ENCODE peak calls at places on chromosome 11, in seven cellular contexts. K is astrocyte; Z is dorsolateral prefrontal cortex; E is HEK293T; B is kidney; H is activated CD4-positive, alpha-beta T cell treated with anti-CD3 and anti-CD28 coated beads for 24 hours; C is heart right ventricle. D is an unnamed sample.

GRCh38 chr11:70169632-70170031 is 33.5 kb upstream of the FADD start:
- DNase-seq in C (no peak), Z (no peak), H (no peak), K (no peak), E (no peak), B (no peak), D (no peak)

GRCh38 chr11:128472128-128473110 is 114.9 kb downstream of the ETS1 start:
- DNase-seq in Z (no peak), C (no peak), E (no peak), K (peak; percentile 65), B (no peak), H (no peak), D (peak; percentile 64)

GRCh38 chr11:727859-728748 is 19.2 kb upstream of the TALDO1 start:
- DNase-seq in H (peak; percentile 82), Z (peak; percentile 67), B (peak; percentile 96), K (peak; percentile 78), C (peak; percentile 63), E (peak; percentile 87), D (peak; percentile 72)

GRCh38 chr11:6485661-6486060 is 4.4 kb downstream of the TIMM10B start:
- DNase-seq in C (no peak), B (no peak), K (no peak), E (no peak), Z (no peak), H (no peak), D (peak; percentile 88)

GRCh38 chr11:124301482-124301881 is 12.3 kb downstream of the OR8D1 start:
- DNase-seq in B (no peak), Z (no peak), H (no peak), C (no peak), E (no peak), K (peak; percentile 83), D (peak; percentile 29)

GRCh38 chr11:58776891-58777451 is 45.2 kb upstream of the GLYAT start:
- DNase-seq in B (no peak), C (no peak), H (no peak), Z (no peak), E (no peak), K (no peak), D (no peak)

GRCh38 chr11:117375960-117376359 is 48.3 kb downstream of the CEP164 start:
- DNase-seq in B (no peak), C (no peak), H (no peak), Z (no peak), K (no peak), E (no peak), D (no peak)

GRCh38 chr11:1887451-1888346 is 4.0 kb downstream of the PRR33 start:
- DNase-seq in H (no peak), B (peak; percentile 56), Z (no peak), K (no peak), E (no peak), C (no peak), D (no peak)

GRCh38 chr11:13962198-13962561 is 343 bp upstream of the SPON1 start:
- DNase-seq in E (no peak), K (no peak), B (no peak), Z (no peak), H (no peak), C (no peak), D (no peak)

D was measured in amniotic epithelial cell.